ENCODE peak calls at places on chromosomes 3 and 15, in six cellular contexts. One of them, this sample, is unnamed.

GRCh38 chr3:71201939-71202338 is 381.6 kb downstream of the FOXP1 start:
- DNase-seq in fibroblast of lung: peak; percentile 86
- DNase-seq in lower lobe of right lung: no peak
- DNase-seq in sigmoid colon: peak; percentile 89
- DNase-seq in psoas muscle: peak; percentile 67
- DNase-seq in pancreas: no peak
- DNase-seq in this sample: peak; percentile 43

GRCh38 chr3:134655706-134656105 is 4.9 kb upstream of the KY start:
- DNase-seq in fibroblast of lung: no peak
- DNase-seq in lower lobe of right lung: no peak
- DNase-seq in sigmoid colon: no peak
- DNase-seq in psoas muscle: no peak
- DNase-seq in pancreas: no peak
- DNase-seq in this sample: no peak

GRCh38 chr3:30548605-30549004 is 57.8 kb upstream of the TGFBR2 start:
- DNase-seq in fibroblast of lung: no peak
- DNase-seq in lower lobe of right lung: no peak
- DNase-seq in sigmoid colon: no peak
- DNase-seq in psoas muscle: no peak
- DNase-seq in pancreas: no peak
- DNase-seq in this sample: no peak

GRCh38 chr3:128054363-128054762 is 2.1 kb downstream of the SEC61A1 start:
- DNase-seq in fibroblast of lung: peak; percentile 40
- DNase-seq in lower lobe of right lung: no peak
- DNase-seq in sigmoid colon: no peak
- DNase-seq in psoas muscle: no peak
- DNase-seq in pancreas: no peak
- DNase-seq in this sample: peak; percentile 66

GRCh38 chr3:58051196-58051595 is 43.0 kb downstream of the FLNB start:
- DNase-seq in fibroblast of lung: peak; percentile 87
- DNase-seq in lower lobe of right lung: peak; percentile 79
- DNase-seq in sigmoid colon: peak; percentile 77
- DNase-seq in psoas muscle: no peak
- DNase-seq in pancreas: no peak
- DNase-seq in this sample: no peak

GRCh38 chr15:96362759-96363678 is 32.5 kb downstream of the NR2F2 start:
- DNase-seq in fibroblast of lung: no peak
- DNase-seq in lower lobe of right lung: no peak
- DNase-seq in sigmoid colon: no peak
- DNase-seq in psoas muscle: no peak
- DNase-seq in pancreas: no peak
- DNase-seq in this sample: no peak

GRCh38 chr3:30193625-30194044 is 412.8 kb upstream of the TGFBR2 start:
- DNase-seq in fibroblast of lung: no peak
- DNase-seq in lower lobe of right lung: no peak
- DNase-seq in sigmoid colon: no peak
- DNase-seq in psoas muscle: no peak
- DNase-seq in pancreas: no peak
- DNase-seq in this sample: no peak

GRCh38 chr15:25501828-25502446 is 63.1 kb upstream of the UBE3A start:
- DNase-seq in fibroblast of lung: peak; percentile 39
- DNase-seq in lower lobe of right lung: no peak
- DNase-seq in sigmoid colon: no peak
- DNase-seq in psoas muscle: no peak
- DNase-seq in pancreas: no peak
- DNase-seq in this sample: no peak

GRCh38 chr15:83890584-83890983 is 236.7 kb downstream of the ADAMTSL3 start:
- DNase-seq in fibroblast of lung: no peak
- DNase-seq in lower lobe of right lung: no peak
- DNase-seq in sigmoid colon: peak; percentile 73
- DNase-seq in psoas muscle: no peak
- DNase-seq in pancreas: no peak
- DNase-seq in this sample: no peak

GRCh38 chr3:169760479-169760878 is 4.4 kb downstream of the TERC start:
- DNase-seq in fibroblast of lung: peak; percentile 82
- DNase-seq in lower lobe of right lung: no peak
- DNase-seq in sigmoid colon: no peak
- DNase-seq in psoas muscle: no peak
- DNase-seq in pancreas: no peak
- DNase-seq in this sample: peak; percentile 23

GRCh38 chr3:35042210-35042960 is 596.9 kb upstream of the ARPP21 start:
- DNase-seq in fibroblast of lung: no peak
- DNase-seq in lower lobe of right lung: no peak
- DNase-seq in sigmoid colon: no peak
- DNase-seq in psoas muscle: no peak
- DNase-seq in pancreas: no peak
- DNase-seq in this sample: no peak

GRCh38 chr3:175274056-175274455 is 414.9 kb downstream of the NAALADL2 start:
- DNase-seq in fibroblast of lung: no peak
- DNase-seq in lower lobe of right lung: no peak
- DNase-seq in sigmoid colon: no peak
- DNase-seq in psoas muscle: no peak
- DNase-seq in pancreas: no peak
- DNase-seq in this sample: no peak

GRCh38 chr3:78804251-78805037 is 963.4 kb downstream of the ROBO1 start:
- DNase-seq in fibroblast of lung: peak; percentile 91
- DNase-seq in lower lobe of right lung: no peak
- DNase-seq in sigmoid colon: no peak
- DNase-seq in psoas muscle: no peak
- DNase-seq in pancreas: no peak
- DNase-seq in this sample: peak; percentile 1

GRCh38 chr15:100928632-100929280 is 9.6 kb downstream of the LRRK1 start:
- DNase-seq in fibroblast of lung: no peak
- DNase-seq in lower lobe of right lung: no peak
- DNase-seq in sigmoid colon: no peak
- DNase-seq in psoas muscle: no peak
- DNase-seq in pancreas: no peak
- DNase-seq in this sample: no peak

GRCh38 chr3:194487289-194488006 is 646 bp upstream of the ATP13A3 start:
- DNase-seq in fibroblast of lung: no peak
- DNase-seq in lower lobe of right lung: peak; percentile 79
- DNase-seq in sigmoid colon: peak; percentile 74
- DNase-seq in psoas muscle: peak; percentile 67
- DNase-seq in pancreas: peak; percentile 65
- DNase-seq in this sample: peak; percentile 37

GRCh38 chr15:70196314-70197291 is 98.9 kb upstream of the TLE3 start:
- DNase-seq in fibroblast of lung: peak; percentile 75
- DNase-seq in lower lobe of right lung: peak; percentile 57
- DNase-seq in sigmoid colon: peak; percentile 80
- DNase-seq in psoas muscle: peak; percentile 94
- DNase-seq in pancreas: no peak
- DNase-seq in this sample: peak; percentile 99

GRCh38 chr3:188656196-188656982 is 502.4 kb downstream of the LPP start:
- DNase-seq in fibroblast of lung: no peak
- DNase-seq in lower lobe of right lung: no peak
- DNase-seq in sigmoid colon: no peak
- DNase-seq in psoas muscle: no peak
- DNase-seq in pancreas: no peak
- DNase-seq in this sample: peak; percentile 67

GRCh38 chr15:75053748-75054125 is 30.3 kb downstream of the PPCDC start:
- DNase-seq in fibroblast of lung: no peak
- DNase-seq in lower lobe of right lung: no peak
- DNase-seq in sigmoid colon: peak; percentile 19
- DNase-seq in psoas muscle: no peak
- DNase-seq in pancreas: no peak
- DNase-seq in this sample: no peak

GRCh38 chr3:30347679-30348216 is 258.7 kb upstream of the TGFBR2 start:
- DNase-seq in fibroblast of lung: peak; percentile 79
- DNase-seq in lower lobe of right lung: no peak
- DNase-seq in sigmoid colon: no peak
- DNase-seq in psoas muscle: no peak
- DNase-seq in pancreas: no peak
- DNase-seq in this sample: peak; percentile 35

GRCh38 chr3:129984124-129984523 is 9.6 kb downstream of the TRH start:
- DNase-seq in fibroblast of lung: no peak
- DNase-seq in lower lobe of right lung: no peak
- DNase-seq in sigmoid colon: no peak
- DNase-seq in psoas muscle: no peak
- DNase-seq in pancreas: no peak
- DNase-seq in this sample: no peak

GRCh38 chr3:128296469-128297251 is 143.4 kb downstream of the EEFSEC start:
- DNase-seq in fibroblast of lung: no peak
- DNase-seq in lower lobe of right lung: no peak
- DNase-seq in sigmoid colon: no peak
- DNase-seq in psoas muscle: peak; percentile 39
- DNase-seq in pancreas: no peak
- DNase-seq in this sample: no peak

GRCh38 chr3:49806838-49807237 is 3.8 kb downstream of the INKA1 start:
- DNase-seq in fibroblast of lung: no peak
- DNase-seq in lower lobe of right lung: no peak
- DNase-seq in sigmoid colon: no peak
- DNase-seq in psoas muscle: no peak
- DNase-seq in pancreas: no peak
- DNase-seq in this sample: no peak

GRCh38 chr3:170689218-170689874 is 103.5 kb upstream of the SLC7A14 start:
- DNase-seq in fibroblast of lung: peak; percentile 75
- DNase-seq in lower lobe of right lung: peak; percentile 64
- DNase-seq in sigmoid colon: no peak
- DNase-seq in psoas muscle: peak; percentile 52
- DNase-seq in pancreas: no peak
- DNase-seq in this sample: peak; percentile 93

GRCh38 chr15:52362497-52362896 is 66.9 kb upstream of the MYO5C start:
- DNase-seq in fibroblast of lung: peak; percentile 9
- DNase-seq in lower lobe of right lung: no peak
- DNase-seq in sigmoid colon: no peak
- DNase-seq in psoas muscle: no peak
- DNase-seq in pancreas: no peak
- DNase-seq in this sample: no peak

GRCh38 chr3:50123394-50124361 is 31.4 kb upstream of the SEMA3F start:
- DNase-seq in fibroblast of lung: no peak
- DNase-seq in lower lobe of right lung: peak; percentile 38
- DNase-seq in sigmoid colon: peak; percentile 59
- DNase-seq in psoas muscle: no peak
- DNase-seq in pancreas: peak; percentile 58
- DNase-seq in this sample: no peak

DNA sequence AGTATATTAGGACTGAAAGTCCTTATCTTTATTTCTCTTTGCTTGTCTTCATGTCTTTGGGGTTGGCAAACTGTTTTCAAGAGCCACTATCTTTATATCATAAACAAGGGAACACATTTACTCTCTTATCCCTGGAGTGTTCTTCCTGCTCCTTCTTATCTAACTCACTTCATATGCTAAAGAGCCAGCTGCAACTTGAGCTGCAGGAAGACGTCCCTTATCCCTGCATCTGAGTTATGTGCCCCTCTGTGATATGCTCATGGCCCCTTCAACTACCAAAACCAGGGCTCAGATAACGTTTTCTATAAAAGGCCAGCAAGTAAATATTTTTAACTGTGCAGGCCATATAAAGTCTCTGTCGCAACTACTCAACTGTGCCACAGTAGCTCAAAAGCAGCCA is 137.0 kb upstream of the CRBN start:
- DNase-seq in fibroblast of lung: no peak
- DNase-seq in lower lobe of right lung: no peak
- DNase-seq in sigmoid colon: no peak
- DNase-seq in psoas muscle: no peak
- DNase-seq in pancreas: no peak
- DNase-seq in this sample: no peak
- H3K4me3 ChIP-seq in fibroblast of lung: no peak overlapping the region
- H3K4me3 ChIP-seq in lower lobe of right lung: no peak overlapping the region
- H3K4me3 ChIP-seq in sigmoid colon: no peak overlapping the region
- H3K4me3 ChIP-seq in psoas muscle: no peak overlapping the region
- H3K4me3 ChIP-seq in pancreas: no peak overlapping the region
- H3K4me3 ChIP-seq in this sample: no peak overlapping the region

GRCh38 chr3:184229424-184230080 is at the start of gene VWA5B2:
- DNase-seq in fibroblast of lung: peak; percentile 6
- DNase-seq in lower lobe of right lung: peak; percentile 66
- DNase-seq in sigmoid colon: no peak
- DNase-seq in psoas muscle: peak; percentile 70
- DNase-seq in pancreas: peak; percentile 85
- DNase-seq in this sample: peak; percentile 71

GRCh38 chr3:184230603-184231528 is 1.5 kb downstream of the VWA5B2 start:
- DNase-seq in fibroblast of lung: no peak
- DNase-seq in lower lobe of right lung: no peak
- DNase-seq in sigmoid colon: no peak
- DNase-seq in psoas muscle: no peak
- DNase-seq in pancreas: no peak
- DNase-seq in this sample: no peak

GRCh38 chr3:184233127-184233843 is 3.9 kb downstream of the VWA5B2 start:
- DNase-seq in fibroblast of lung: no peak
- DNase-seq in lower lobe of right lung: no peak
- DNase-seq in sigmoid colon: no peak
- DNase-seq in psoas muscle: no peak
- DNase-seq in pancreas: no peak
- DNase-seq in this sample: no peak

GRCh38 chr3:184230081-184230602 is 757 bp downstream of the VWA5B2 start:
- DNase-seq in fibroblast of lung: no peak
- DNase-seq in lower lobe of right lung: no peak
- DNase-seq in sigmoid colon: no peak
- DNase-seq in psoas muscle: no peak
- DNase-seq in pancreas: peak; percentile 77
- DNase-seq in this sample: no peak

GRCh38 chr3:184231671-184232070 is 2.3 kb downstream of the VWA5B2 start:
- DNase-seq in fibroblast of lung: no peak
- DNase-seq in lower lobe of right lung: no peak
- DNase-seq in sigmoid colon: no peak
- DNase-seq in psoas muscle: no peak
- DNase-seq in pancreas: no peak
- DNase-seq in this sample: no peak
- H3K27me3 ChIP-seq in fibroblast of lung: peaks cover 49% of the 10 kb centered on the region
- H3K27me3 ChIP-seq in lower lobe of right lung: peaks cover 63% of the 10 kb centered on the region
- H3K27me3 ChIP-seq in sigmoid colon: peaks cover 47% of the 10 kb centered on the region
- H3K27me3 ChIP-seq in psoas muscle: peaks cover 21% of the 10 kb centered on the region
- H3K27me3 ChIP-seq in pancreas: no peaks in the 10 kb centered on the region
- H3K27me3 ChIP-seq in this sample: peaks cover 47% of the 10 kb centered on the region

GRCh38 chr15:27258287-27258686 is 287.3 kb downstream of the GABRG3 start:
- DNase-seq in fibroblast of lung: no peak
- DNase-seq in lower lobe of right lung: no peak
- DNase-seq in sigmoid colon: no peak
- DNase-seq in psoas muscle: no peak
- DNase-seq in pancreas: no peak
- DNase-seq in this sample: no peak
- H3K9me3 ChIP-seq in fibroblast of lung: no peaks in the 10 kb centered on the region
- H3K9me3 ChIP-seq in lower lobe of right lung: no peaks in the 10 kb centered on the region
- H3K9me3 ChIP-seq in sigmoid colon: no peaks in the 10 kb centered on the region
- H3K9me3 ChIP-seq in psoas muscle: no peaks in the 10 kb centered on the region
- H3K9me3 ChIP-seq in pancreas: no peaks in the 10 kb centered on the region
- H3K9me3 ChIP-seq in this sample: no peaks in the 10 kb centered on the region

GRCh38 chr3:37183976-37184375 is 9.6 kb upstream of the LRRFIP2 start:
- DNase-seq in fibroblast of lung: peak; percentile 41
- DNase-seq in lower lobe of right lung: no peak
- DNase-seq in sigmoid colon: no peak
- DNase-seq in psoas muscle: no peak
- DNase-seq in pancreas: no peak
- DNase-seq in this sample: no peak

GRCh38 chr3:37181766-37182165 is 7.4 kb upstream of the LRRFIP2 start:
- DNase-seq in fibroblast of lung: no peak
- DNase-seq in lower lobe of right lung: no peak
- DNase-seq in sigmoid colon: no peak
- DNase-seq in psoas muscle: no peak
- DNase-seq in pancreas: no peak
- DNase-seq in this sample: peak; percentile 77

GRCh38 chr3:37179144-37179967 is 5.0 kb upstream of the LRRFIP2 start:
- DNase-seq in fibroblast of lung: no peak
- DNase-seq in lower lobe of right lung: no peak
- DNase-seq in sigmoid colon: no peak
- DNase-seq in psoas muscle: no peak
- DNase-seq in pancreas: no peak
- DNase-seq in this sample: no peak

GRCh38 chr3:37182816-37183215 is 8.4 kb upstream of the LRRFIP2 start:
- DNase-seq in fibroblast of lung: no peak
- DNase-seq in lower lobe of right lung: no peak
- DNase-seq in sigmoid colon: no peak
- DNase-seq in psoas muscle: no peak
- DNase-seq in pancreas: no peak
- DNase-seq in this sample: no peak

GRCh38 chr3:37183375-37183831 is 9.0 kb upstream of the LRRFIP2 start:
- DNase-seq in fibroblast of lung: peak; percentile 95
- DNase-seq in lower lobe of right lung: no peak
- DNase-seq in sigmoid colon: no peak
- DNase-seq in psoas muscle: no peak
- DNase-seq in pancreas: no peak
- DNase-seq in this sample: peak; percentile 42
- H3K4me3 ChIP-seq in fibroblast of lung: no peak overlapping the region
- H3K4me3 ChIP-seq in lower lobe of right lung: no peak overlapping the region
- H3K4me3 ChIP-seq in sigmoid colon: no peak overlapping the region
- H3K4me3 ChIP-seq in psoas muscle: no peak overlapping the region
- H3K4me3 ChIP-seq in pancreas: no peak overlapping the region
- H3K4me3 ChIP-seq in this sample: no peak overlapping the region

This sample was measured in MG63.